ENCODE peak calls at places on chromosome 6, in four cellular contexts. O is CD4-positive, alpha-beta memory T cell; T is uterus; K is AG04450. H is an unnamed sample.

GRCh38 chr6:24402697-24403500 is at the start of gene MRS2:
- DNase-seq in T (peak), O (peak), K (peak), H (peak)

GRCh38 chr6:47093169-47093568 is 51.0 kb upstream of the ADGRF1 start:
- DNase-seq in O (no peak), T (no peak), K (no peak), H (no peak)

GRCh38 chr6:152004896-152005295 is 197.4 kb downstream of the ESR1 start:
- DNase-seq in K (no peak), T (no peak), O (no peak), H (no peak)

GRCh38 chr6:13256614-13257013 is 71.7 kb downstream of the TBC1D7 start:
- DNase-seq in K (no peak), T (no peak), O (no peak), H (no peak)

GRCh38 chr6:39228992-39229767 is at the start of gene KCNK5:
- DNase-seq in T (no peak), K (no peak), O (peak), H (no peak)

GRCh38 chr6:35049885-35050284 is 91.3 kb downstream of the TCP11 start:
- DNase-seq in O (no peak), K (peak), T (no peak), H (peak)

GRCh38 chr6:61947311-61947970 is 338.6 kb downstream of the KHDRBS2 start:
- DNase-seq in O (no peak), K (no peak), T (no peak), H (no peak)

GRCh38 chr6:170553686-170554085 is 483 bp upstream of the TBP start:
- DNase-seq in O (no peak), T (peak), K (no peak), H (no peak)

GRCh38 chr6:111357680-111358079 is 125.3 kb downstream of the REV3L start:
- DNase-seq in T (no peak), O (no peak), K (no peak), H (no peak)

GRCh38 chr6:47298475-47298874 is 11.2 kb downstream of the TNFRSF21 start:
- DNase-seq in K (no peak), O (no peak), T (no peak), H (no peak)

GRCh38 chr6:91744576-91744975 is 1157.7 kb upstream of the MAP3K7 start:
- DNase-seq in O (no peak), K (no peak), T (no peak), H (no peak)

GRCh38 chr6:7317538-7317937 is 4.5 kb upstream of the SSR1 start:
- DNase-seq in O (no peak), K (no peak), T (no peak), H (no peak)

GRCh38 chr6:1552296-1552761 is 57.4 kb upstream of the FOXC1 start:
- DNase-seq in T (no peak), O (peak), K (no peak), H (no peak)

GRCh38 chr6:151440930-151441329 is 11.0 kb downstream of the RMND1 start:
- DNase-seq in T (no peak), O (peak), K (no peak), H (no peak)

GRCh38 chr6:24766685-24767462 is 7.9 kb upstream of the GMNN start:
- DNase-seq in T (no peak), K (no peak), O (peak), H (no peak)

GRCh38 chr6:49001856-49002255 is 461.2 kb downstream of the MMUT start:
- DNase-seq in O (no peak), T (no peak), K (no peak), H (no peak)

GRCh38 chr6:33215761-33216649 is 7.7 kb downstream of the RING1 start:
- DNase-seq in O (no peak), K (no peak), T (no peak), H (no peak)

GRCh38 chr6:43575105-43575771 is 600 bp downstream of the XPO5 start:
- DNase-seq in O (no peak), T (no peak), K (no peak), H (peak)

GRCh38 chr6:112434896-112435295 is 87.8 kb downstream of the RFPL4B start:
- DNase-seq in K (no peak), O (no peak), T (no peak), H (no peak)

GRCh38 chr6:30683980-30684338 is 2.5 kb downstream of the PPP1R18 start:
- DNase-seq in K (no peak), O (no peak), T (no peak), H (no peak)

GRCh38 chr6:1325471-1326309 is 13.8 kb downstream of the FOXQ1 start:
- DNase-seq in O (no peak), T (no peak), K (peak), H (no peak)

GRCh38 chr6:3052481-3053230 is 15.6 kb upstream of the RIPK1 start:
- DNase-seq in O (no peak), K (no peak), T (no peak), H (no peak)

GRCh38 chr6:145732788-145733187 is 2.5 kb downstream of the EPM2A start:
- DNase-seq in K (no peak), O (no peak), T (no peak), H (no peak)

GRCh38 chr6:154276810-154277577 is 79.6 kb downstream of the IPCEF1 start:
- DNase-seq in K (no peak), O (peak), T (no peak), H (no peak)

GRCh38 chr6:162177733-162178132 is 549.8 kb downstream of the PRKN start:
- DNase-seq in K (no peak), T (no peak), O (no peak), H (peak)

GRCh38 chr6:144582939-144583613 is 297.9 kb downstream of the UTRN start:
- DNase-seq in T (no peak), O (peak), K (no peak), H (peak)
- H3K4me3 ChIP-seq in T (no peak), O (peak), K (peak), H (peak)

GRCh38 chr6:82872092-82872635 is 193.5 kb downstream of the UBE3D start:
- DNase-seq in T (no peak), K (no peak), O (no peak), H (no peak)
- H3K4me3 ChIP-seq in T (no peak), K (no peak), O (no peak), H (no peak)

GRCh38 chr6:36122495-36123269 is 7.6 kb upstream of the MAPK13 start:
- DNase-seq in O (no peak), K (no peak), T (no peak), H (no peak)

GRCh38 chr6:36121752-36122494 is 8.4 kb upstream of the MAPK13 start:
- DNase-seq in O (no peak), K (no peak), T (no peak), H (no peak)

GRCh38 chr6:36119927-36120477 is 10.3 kb upstream of the MAPK13 start:
- DNase-seq in O (no peak), K (no peak), T (no peak), H (no peak)

GRCh38 chr6:36120539-36120938 is 9.8 kb upstream of the MAPK13 start:
- DNase-seq in T (no peak), O (peak), K (no peak), H (no peak)

GRCh38 chr6:36120979-36121706 is 9.2 kb upstream of the MAPK13 start:
- DNase-seq in T (peak), O (peak), K (no peak), H (no peak)
- H3K4me3 ChIP-seq in T (no peak), O (peak), K (no peak), H (no peak)

GRCh38 chr6:67221226-67221625 is 1413.9 kb upstream of the ADGRB3 start:
- DNase-seq in O (no peak), T (no peak), K (no peak), H (no peak)
- H3K4me3 ChIP-seq in O (no peak), T (no peak), K (no peak), H (no peak)

DNA sequence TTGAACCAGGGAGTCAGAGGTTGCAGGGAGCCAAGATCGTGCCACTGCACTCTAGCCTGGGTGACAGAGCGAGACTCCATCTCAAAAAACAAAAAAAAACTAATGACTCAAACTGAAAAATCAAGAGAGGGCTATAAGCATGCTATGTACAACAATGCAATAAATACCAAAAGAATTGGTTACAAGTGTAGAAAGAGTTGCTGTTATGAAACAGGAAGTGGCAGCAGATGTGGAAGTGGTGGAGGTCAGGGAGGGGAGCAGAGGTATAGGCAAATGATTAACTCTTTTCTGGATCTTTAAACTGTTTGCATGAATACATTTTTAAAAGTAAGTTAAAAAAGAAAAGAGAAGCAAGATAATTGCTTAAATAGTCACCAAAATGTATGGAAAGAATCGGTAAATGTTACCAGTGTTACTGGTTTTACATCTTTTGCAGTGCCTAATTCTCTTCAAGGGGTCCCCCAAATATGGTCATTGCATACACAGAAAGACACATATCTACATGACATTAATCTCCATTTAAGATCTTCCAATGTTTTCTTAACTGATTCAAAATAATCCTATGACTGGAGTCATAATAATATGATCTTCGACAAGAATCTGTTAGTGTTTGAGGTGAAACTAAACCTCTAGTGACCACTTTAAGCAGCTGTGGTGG is 15.0 kb downstream of the CALHM6 start:
- DNase-seq in O (peak), T (no peak), K (no peak), H (no peak)
- H3K4me3 ChIP-seq in O (peak), T (no peak), K (no peak), H (no peak)

GRCh38 chr6:159062564-159062945 is 17.8 kb upstream of the TAGAP start:
- DNase-seq in T (no peak), K (no peak), O (peak), H (no peak)
- H3K4me3 ChIP-seq in T (no peak), K (no peak), O (no peak), H (no peak)

GRCh38 chr6:106522557-106522956 is 106.7 kb downstream of the RTN4IP1 start:
- DNase-seq in K (no peak), T (no peak), O (no peak), H (no peak)

GRCh38 chr6:106520711-106521367 is 108.5 kb downstream of the RTN4IP1 start:
- DNase-seq in K (no peak), O (peak), T (no peak), H (no peak)

GRCh38 chr6:106517699-106518098 is 111.6 kb downstream of the RTN4IP1 start:
- DNase-seq in T (no peak), K (no peak), O (no peak), H (no peak)

GRCh38 chr6:106518748-106519147 is 110.5 kb downstream of the RTN4IP1 start:
- DNase-seq in O (no peak), K (no peak), T (no peak), H (no peak)

DNA sequence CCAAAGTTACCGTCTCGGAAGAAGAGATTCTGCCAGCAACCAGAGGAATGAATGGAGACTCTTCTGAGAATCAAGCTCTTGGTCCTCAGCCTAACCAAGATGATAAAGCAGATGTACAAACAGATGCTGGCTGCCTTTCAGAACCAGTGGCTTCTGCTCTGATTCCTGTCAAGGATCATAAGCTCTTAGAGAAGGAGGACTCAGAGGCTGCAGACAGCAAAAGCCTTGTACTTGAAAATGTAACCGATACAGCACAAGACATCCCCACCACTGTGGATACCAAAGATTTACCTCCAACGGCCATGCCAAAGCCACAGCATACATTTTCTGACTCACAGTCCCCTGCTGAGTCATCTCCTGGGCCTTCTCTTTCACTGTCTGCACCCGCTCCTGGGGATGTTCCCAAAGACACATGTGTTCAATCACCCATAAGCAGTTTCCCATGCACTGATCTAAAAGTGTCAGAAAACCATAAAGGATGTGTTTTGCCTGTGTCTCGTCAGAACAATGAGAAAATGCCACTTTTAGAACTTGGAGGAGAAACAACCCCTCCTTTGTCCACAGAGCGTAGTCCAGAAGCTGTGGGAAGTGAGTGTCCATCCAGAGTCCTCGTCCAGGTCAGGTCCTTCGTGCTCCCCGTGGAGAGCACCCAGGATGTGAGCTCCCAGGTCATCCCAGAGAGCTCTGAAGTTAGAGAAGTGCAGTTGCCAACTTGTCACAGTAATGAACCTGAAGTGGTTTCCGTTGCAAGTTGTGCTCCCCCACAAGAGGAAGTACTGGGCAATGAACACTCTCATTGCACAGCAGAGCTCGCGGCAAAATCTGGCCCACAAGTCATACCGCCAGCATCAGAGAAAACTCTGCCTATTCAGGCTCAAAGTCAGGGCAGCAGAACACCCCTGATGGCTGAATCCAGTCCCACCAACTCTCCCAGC is 109.6 kb downstream of the RTN4IP1 start:
- DNase-seq in T (peak), O (peak), K (peak), H (no peak)
- H3K4me3 ChIP-seq in T (no peak), O (peak), K (no peak), H (no peak)

GRCh38 chr6:124823240-124824105 is 138.8 kb upstream of the RNF217 start:
- DNase-seq in K (no peak), O (no peak), T (no peak), H (no peak)
- H3K4me3 ChIP-seq in K (no peak), O (no peak), T (no peak), H (no peak)

GRCh38 chr6:90388395-90388794 is 91.8 kb upstream of the BACH2 start:
- DNase-seq in K (no peak), O (no peak), T (no peak), H (no peak)
- H3K4me3 ChIP-seq in K (no peak), O (no peak), T (no peak), H (no peak)

GRCh38 chr6:168901076-168901475 is 352.6 kb downstream of the THBS2 start:
- DNase-seq in K (no peak), T (no peak), O (no peak), H (no peak)

GRCh38 chr6:168896321-168896720 is 357.3 kb downstream of the THBS2 start:
- DNase-seq in T (no peak), K (no peak), O (no peak), H (no peak)

GRCh38 chr6:168892031-168892430 is 361.6 kb downstream of the THBS2 start:
- DNase-seq in K (no peak), T (no peak), O (no peak), H (no peak)

GRCh38 chr6:168890306-168890995 is 363.2 kb downstream of the THBS2 start:
- DNase-seq in O (no peak), K (no peak), T (no peak), H (no peak)

DNA sequence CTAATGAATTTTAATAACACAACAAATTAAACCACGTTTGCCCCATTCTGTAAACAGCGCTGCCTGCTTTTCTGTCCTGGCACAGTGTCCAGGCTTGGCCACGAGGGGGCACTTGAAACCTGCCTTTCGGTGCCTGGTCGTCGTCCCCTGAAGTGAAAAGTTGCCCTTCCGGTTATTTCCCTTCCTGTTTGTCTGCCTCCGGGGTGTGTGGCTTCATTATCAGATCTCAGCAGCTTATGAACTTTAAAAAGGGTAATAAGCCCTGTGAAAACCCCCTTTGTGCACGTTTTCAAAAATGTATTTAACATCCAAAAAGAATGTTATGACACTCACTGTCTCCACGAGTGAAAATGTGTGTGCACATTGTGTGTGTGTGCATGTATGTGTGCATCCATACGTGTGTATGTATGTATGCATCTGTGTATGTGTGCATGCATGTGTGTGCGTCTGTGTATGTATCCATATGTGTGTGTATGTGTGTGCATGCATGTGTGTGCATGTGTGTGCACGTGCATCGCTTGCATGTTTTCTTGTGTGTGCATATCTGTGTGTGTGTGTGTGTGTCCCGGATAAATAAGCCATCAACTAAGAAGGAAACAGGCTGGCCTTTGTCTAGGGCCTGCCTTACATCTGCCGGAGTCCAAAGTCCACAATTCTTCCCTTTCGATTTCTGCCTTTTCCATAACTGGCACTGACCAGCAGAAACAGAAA is 358.4 kb downstream of the THBS2 start:
- DNase-seq in K (peak), T (peak), O (peak), H (peak)
- H3K4me3 ChIP-seq in K (no peak), T (no peak), O (no peak), H (peak)